ENCODE peak calls at places on chromosomes 7 and 10, in six cellular contexts. O is HuH-7.5; H is activated CD8-positive, alpha-beta memory T cell treated with anti-CD3 and anti-CD28 coated beads for 4 hours; U is ovary; I is body of pancreas; B is H4. N is an unnamed sample.

GRCh38 chr7:44755698-44756627 is 7.3 kb downstream of the ZMIZ2 start:
- DNase-seq in U (no peak), I (no peak), B (no peak), H (no peak), O (peak; percentile 8), N (no peak)

GRCh38 chr7:40843338-40844026 is 708.7 kb downstream of the SUGCT start:
- DNase-seq in H (no peak), O (no peak), I (no peak), B (no peak), U (no peak), N (no peak)

GRCh38 chr7:70660819-70661191 is 471.1 kb upstream of the GALNT17 start:
- DNase-seq in B (no peak), I (no peak), U (no peak), H (no peak), O (no peak), N (no peak)

GRCh38 chr7:142788303-142789286 is 17.8 kb downstream of the PRSS2 start:
- DNase-seq in O (no peak), H (no peak), U (no peak), I (no peak), B (no peak), N (no peak)

GRCh38 chr10:115801457-115801856 is 471.5 kb downstream of the GFRA1 start:
- DNase-seq in U (no peak), I (no peak), O (no peak), B (no peak), H (no peak), N (no peak)

GRCh38 chr10:21272585-21273399 is 252.7 kb downstream of the SKIDA1 start:
- DNase-seq in O (no peak), B (no peak), H (no peak), U (no peak), I (no peak), N (no peak)

GRCh38 chr10:89389254-89389653 is 3.2 kb upstream of the IFIT1 start:
- DNase-seq in H (no peak), B (peak; percentile 24), I (no peak), U (no peak), O (no peak), N (no peak)

GRCh38 chr7:142371586-142372377 is 113.9 kb upstream of the PRSS58 start:
- DNase-seq in H (no peak), U (no peak), B (no peak), O (no peak), I (no peak), N (no peak)

GRCh38 chr7:141097430-141097829 is 23.6 kb downstream of the TMEM178B start:
- DNase-seq in B (no peak), I (no peak), U (no peak), O (no peak), H (no peak), N (no peak)

GRCh38 chr10:7121154-7121797 is 289.6 kb downstream of the SFMBT2 start:
- DNase-seq in B (peak; percentile 13), H (peak; percentile 52), I (no peak), O (peak; percentile 16), U (no peak), N (peak; percentile 40)

GRCh38 chr7:24847754-24848153 is 90.5 kb upstream of the GSDME start:
- DNase-seq in I (no peak), B (no peak), U (no peak), O (no peak), H (no peak), N (no peak)

GRCh38 chr7:54037873-54038272 is 504.3 kb upstream of the VSTM2A start:
- DNase-seq in O (no peak), U (no peak), B (no peak), I (no peak), H (no peak), N (no peak)

GRCh38 chr10:124946945-124947344 is 5.0 kb downstream of the ZRANB1 start:
- DNase-seq in H (no peak), U (no peak), I (no peak), B (no peak), O (no peak), N (no peak)

GRCh38 chr7:2196381-2197378 is 36.1 kb downstream of the MAD1L1 start:
- DNase-seq in H (no peak), O (no peak), I (no peak), B (no peak), U (no peak), N (no peak)

GRCh38 chr10:102519246-102519805 is 15.6 kb downstream of the SUFU start:
- DNase-seq in O (no peak), U (no peak), H (no peak), B (no peak), I (no peak), N (no peak)

N was measured in stimulated activated CD4-positive, alpha-beta T cell treated with anti-CD3 and anti-CD28 coated beads, Interleukin-1b, Interleukin-23, amount 100 ng/mL, for 1 hour.